ENCODE peak calls at places on chromosome 22, in five cellular contexts. D is tibial artery, B is bronchial epithelial cell, Y is lower lobe of right lung, O is coronary artery. C is an unnamed sample.
A peak's percentile ranks its signal among the peaks of the same experiment; 100 is the strongest.

GRCh38 chr22:24819941-24820461 is 14.0 kb downstream of the SGSM1 start:
- DNase-seq in D (peak; percentile 82), B (no peak), Y (peak; percentile 48), O (no peak), C (no peak)

GRCh38 chr22:43521716-43522115 is 109.9 kb downstream of the MPPED1 start:
- DNase-seq in D (no peak), B (peak; percentile 93), Y (peak; percentile 8), O (no peak), C (no peak)

GRCh38 chr22:37803195-37803635 is 4.5 kb upstream of the GCAT start:
- DNase-seq in D (no peak), B (no peak), Y (no peak), O (peak; percentile 67), C (no peak)

GRCh38 chr22:25119609-25120008 is 80.0 kb upstream of the CRYBB3 start:
- DNase-seq in D (no peak), B (no peak), Y (no peak), O (no peak), C (no peak)

GRCh38 chr22:31937328-31937727 is 7.0 kb upstream of the YWHAH start:
- DNase-seq in D (no peak), B (no peak), Y (no peak), O (no peak), C (no peak)

GRCh38 chr22:37018815-37019308 is 385 bp downstream of the TST start:
- DNase-seq in D (peak; percentile 84), B (peak; percentile 28), Y (peak; percentile 76), O (peak; percentile 83), C (peak; percentile 30)

GRCh38 chr22:44045171-44045570 is 21.1 kb downstream of the PARVB start:
- DNase-seq in D (no peak), B (peak; percentile 16), Y (no peak), O (no peak), C (no peak)

GRCh38 chr22:17733484-17733883 is 40.8 kb downstream of the BID start:
- DNase-seq in D (no peak), B (no peak), Y (no peak), O (no peak), C (no peak)

GRCh38 chr22:19121631-19122142 is 525 bp downstream of the DGCR2 start:
- DNase-seq in D (peak; percentile 80), B (no peak), Y (peak; percentile 76), O (peak; percentile 81), C (peak; percentile 29)

GRCh38 chr22:46107753-46108563 is 42.4 kb upstream of the PPARA start:
- DNase-seq in D (peak; percentile 86), B (peak; percentile 33), Y (no peak), O (no peak), C (no peak)

GRCh38 chr22:46110215-46110614 is 40.1 kb upstream of the PPARA start:
- DNase-seq in D (peak; percentile 84), B (peak; percentile 50), Y (no peak), O (no peak), C (peak; percentile 58)

GRCh38 chr22:46109474-46110003 is 40.8 kb upstream of the PPARA start:
- DNase-seq in D (no peak), B (no peak), Y (no peak), O (no peak), C (no peak)

GRCh38 chr22:46107089-46107664 is 43.1 kb upstream of the PPARA start:
- DNase-seq in D (peak; percentile 81), B (peak; percentile 30), Y (peak; percentile 72), O (no peak), C (no peak)

GRCh38 chr22:46108564-46109473 is 41.5 kb upstream of the PPARA start:
- DNase-seq in D (peak; percentile 82), B (peak; percentile 33), Y (no peak), O (no peak), C (peak; percentile 42)
- TF ChIP-seq CTCF in D (no peak), B (no peak), Y (no peak), O (no peak), C (peak; percentile 4)

DNA sequence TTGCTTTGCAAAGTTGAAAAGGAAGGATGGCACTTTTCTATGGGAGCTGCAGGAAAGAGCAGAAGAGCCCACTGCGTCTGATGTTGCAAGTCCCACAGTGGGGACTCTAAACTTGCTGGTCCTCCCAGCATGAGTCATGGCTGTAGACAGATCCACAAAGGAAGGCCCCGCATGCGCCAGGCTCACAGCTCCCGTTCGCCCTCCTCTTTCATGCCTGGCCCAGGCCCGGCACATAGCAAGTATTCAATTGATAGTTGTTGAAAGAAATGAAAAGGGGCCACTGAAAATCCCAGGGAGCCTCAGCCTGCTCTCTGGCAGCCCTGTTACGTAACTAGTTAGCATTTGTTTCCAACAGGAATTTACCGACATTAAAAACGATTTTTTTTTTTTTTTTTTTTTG is 18.9 kb downstream of the AP1B1 start:
- DNase-seq in D (peak; percentile 80), B (peak; percentile 70), Y (peak; percentile 65), O (no peak), C (peak; percentile 94)
- H3K4me3 ChIP-seq in D (no peak overlapping the region), B (no peak overlapping the region), Y (no peak overlapping the region), O (no peak overlapping the region), C (no peak overlapping the region)

DNA sequence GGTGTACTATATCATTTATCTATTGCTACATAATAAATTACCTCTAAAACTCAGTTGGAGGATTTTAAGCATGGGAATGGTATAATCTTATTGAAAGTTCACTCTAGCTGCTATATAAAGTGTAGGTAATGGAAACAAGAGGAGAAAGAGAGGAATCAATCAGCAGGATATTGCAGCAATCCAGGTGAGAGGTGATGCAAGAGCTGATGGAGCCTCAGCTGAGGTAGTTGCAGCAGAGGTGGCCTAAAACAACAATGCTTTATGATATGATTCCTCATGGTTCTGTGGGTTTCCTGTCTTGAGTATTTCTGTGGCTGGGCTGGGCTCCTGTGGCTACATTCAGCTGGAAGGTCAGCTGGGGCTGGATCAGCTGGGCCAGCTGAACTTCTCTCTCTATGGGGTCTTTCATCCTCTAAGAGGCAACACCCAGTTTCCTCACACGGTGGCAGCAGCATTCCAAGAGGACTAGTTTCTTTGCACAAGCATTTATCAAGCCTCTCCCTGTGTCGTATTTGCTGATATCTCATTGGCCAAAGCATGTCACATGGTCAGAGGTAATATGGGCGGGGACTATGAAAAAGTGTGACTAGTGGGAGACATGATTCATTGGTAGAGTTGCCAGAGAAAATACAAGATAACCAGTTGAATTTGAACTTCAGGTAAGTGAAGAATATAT is 135.4 kb upstream of the LARGE1 start:
- DNase-seq in D (no peak), B (peak; percentile 26), Y (no peak), O (no peak), C (no peak)
- TF ChIP-seq CTCF in D (no peak), B (no peak), Y (no peak), O (no peak), C (no peak)

DNA sequence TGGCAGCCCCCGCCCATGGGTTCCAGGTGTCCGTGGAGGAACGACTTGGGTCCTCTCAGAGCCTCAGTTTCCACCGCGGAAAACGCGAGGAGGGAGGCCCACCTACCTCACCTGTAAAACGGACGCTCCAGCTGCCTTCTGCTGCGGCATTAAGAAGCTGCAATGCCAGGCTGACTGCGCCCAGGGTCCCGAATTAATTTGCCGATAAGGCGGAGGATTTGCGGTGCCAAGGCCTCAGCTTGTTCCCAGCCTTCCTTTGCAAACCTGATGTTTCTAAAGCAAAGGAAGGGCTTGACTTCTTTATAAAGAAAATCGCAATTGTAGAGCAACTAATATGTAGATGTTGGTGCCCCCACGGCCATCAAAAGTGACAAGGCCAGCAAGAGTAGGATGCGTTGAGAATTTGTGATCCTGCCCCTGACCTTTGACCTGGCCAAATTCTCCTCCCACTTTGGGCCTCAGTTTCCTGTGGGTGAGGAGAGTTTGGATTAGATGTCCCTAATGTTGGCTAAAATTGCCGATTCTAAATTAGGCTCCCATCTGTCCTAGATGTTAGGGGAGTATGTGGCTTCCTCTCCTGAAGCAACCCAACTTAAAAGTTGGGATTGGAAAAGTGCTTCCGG is 849 bp upstream of the TCF20 start:
- DNase-seq in D (no peak), B (no peak), Y (no peak), O (no peak), C (no peak)
- H3K4me3 ChIP-seq in D (peak overlapping the region; percentile 97), B (peak overlapping the region; percentile 90), Y (peak overlapping the region; percentile 100), O (peak overlapping the region; percentile 92), C (no peak overlapping the region)

GRCh38 chr22:23210428-23211170 is 30.3 kb downstream of the BCR start:
- DNase-seq in D (no peak), B (no peak), Y (no peak), O (no peak), C (no peak)
- TF ChIP-seq CTCF in D (no peak), B (no peak), Y (no peak), O (no peak), C (no peak)